ENCODE peak calls at places on chromosome 1, in four cellular contexts. O is body of pancreas; X is mucosa of descending colon; G is stimulated activated CD4-positive, alpha-beta T cell treated with anti-CD3 and anti-CD28 coated beads, TNF-alpha, amount 100 ng/mL, for 24 hours. T is an unnamed sample.

GRCh38 chr1:200226268-200226968 is 183.4 kb downstream of the ZNF281 start:
- DNase-seq in O (no peak), X (no peak), G (no peak), T (no peak)

GRCh38 chr1:153357076-153357852 is 390 bp upstream of the S100A9 start:
- DNase-seq in O (peak), X (peak), G (no peak), T (peak)

GRCh38 chr1:65422241-65423203 is 2.1 kb downstream of the LEPR start:
- DNase-seq in O (no peak), X (no peak), G (no peak), T (no peak)

GRCh38 chr1:26281971-26282693 is 2.2 kb downstream of the SH3BGRL3 start:
- DNase-seq in O (no peak), X (no peak), G (no peak), T (no peak)

GRCh38 chr1:58659516-58659915 is 40.3 kb downstream of the MYSM1 start:
- DNase-seq in O (no peak), X (no peak), G (no peak), T (no peak)

GRCh38 chr1:232463226-232463625 is 166.7 kb downstream of the SIPA1L2 start:
- DNase-seq in O (no peak), X (no peak), G (no peak), T (no peak)

GRCh38 chr1:225450491-225451191 is 22.8 kb upstream of the LBR start:
- DNase-seq in O (peak), X (peak), G (no peak), T (no peak)

GRCh38 chr1:184567648-184568047 is 180.8 kb downstream of the C1orf21 start:
- DNase-seq in O (no peak), X (no peak), G (no peak), T (no peak)

GRCh38 chr1:248924696-248925532 is 18.9 kb downstream of the PGBD2 start:
- DNase-seq in O (peak), X (peak), G (no peak), T (peak)

GRCh38 chr1:6475381-6476133 is 9.6 kb upstream of the TNFRSF25 start:
- DNase-seq in O (peak), X (peak), G (peak), T (peak)

GRCh38 chr1:205448540-205449253 is 7.1 kb downstream of the BLACAT1 start:
- DNase-seq in O (no peak), X (no peak), G (no peak), T (no peak)

GRCh38 chr1:219733511-219733910 is 120.6 kb upstream of the ZC3H11B start:
- DNase-seq in O (no peak), X (no peak), G (no peak), T (no peak)

GRCh38 chr1:10717296-10718082 is 79.0 kb downstream of the CASZ1 start:
- DNase-seq in O (no peak), X (no peak), G (no peak), T (no peak)

GRCh38 chr1:227370463-227371254 is 52.4 kb upstream of the CDC42BPA start:
- DNase-seq in O (no peak), X (no peak), G (no peak), T (no peak)

T was measured in small intestine.